ENCODE peak calls at places on chromosomes 11 and 22, in eight cellular contexts. U is MM.1S, T is HCT116, O is neural progenitor cell, N is OCI-LY7, A is SK-N-SH, S is GM23338, V is hepatocyte. R is an unnamed sample.

GRCh38 chr22:28955817-28956216 is 72.4 kb downstream of the ZNRF3 start:
- DNase-seq in T (no peak), A (no peak), U (peak; percentile 96), O (no peak), N (peak; percentile 65), V (no peak), S (no peak), R (no peak)

GRCh38 chr11:102757823-102758549 is 22.4 kb downstream of the MMP10 start:
- DNase-seq in N (no peak), O (no peak), S (no peak), T (no peak), U (no peak), A (no peak), V (no peak), R (peak; percentile 28)

GRCh38 chr11:65420506-65421203 is 1.9 kb upstream of the NEAT1 start:
- DNase-seq in A (peak; percentile 22), N (no peak), O (no peak), V (no peak), T (no peak), U (peak; percentile 47), S (no peak), R (no peak)

GRCh38 chr11:45076761-45077160 is 69.7 kb upstream of the PRDM11 start:
- DNase-seq in A (no peak), U (no peak), O (no peak), V (no peak), T (no peak), S (no peak), N (no peak), R (no peak)

GRCh38 chr22:23377767-23378166 is 197.5 kb downstream of the BCR start:
- DNase-seq in N (no peak), V (no peak), S (no peak), A (no peak), U (no peak), T (no peak), O (no peak), R (no peak)

GRCh38 chr11:132177106-132177505 is 806.7 kb downstream of the NTM start:
- DNase-seq in U (peak; percentile 51), N (peak; percentile 2), A (no peak), V (peak; percentile 62), S (peak; percentile 80), T (no peak), O (peak; percentile 67), R (peak; percentile 61)

GRCh38 chr22:44580176-44580575 is 82.1 kb upstream of the RTL6 start:
- DNase-seq in U (no peak), S (no peak), A (no peak), T (no peak), V (no peak), N (no peak), O (no peak), R (no peak)

GRCh38 chr11:121282376-121282775 is 10.2 kb upstream of the SC5D start:
- DNase-seq in N (no peak), O (no peak), T (no peak), U (no peak), S (no peak), V (no peak), A (no peak), R (peak; percentile 63)

GRCh38 chr11:86952933-86953637 is 2.1 kb downstream of the FZD4 start:
- DNase-seq in A (no peak), S (peak; percentile 28), T (no peak), U (no peak), N (no peak), V (no peak), O (no peak), R (no peak)

GRCh38 chr11:4184163-4184916 is 89.7 kb downstream of the RRM1 start:
- DNase-seq in N (no peak), T (no peak), S (no peak), O (no peak), U (no peak), A (no peak), V (no peak), R (no peak)

GRCh38 chr11:134544095-134544815 is 132.2 kb upstream of the B3GAT1 start:
- DNase-seq in S (no peak), O (no peak), N (no peak), V (no peak), T (no peak), U (no peak), A (no peak), R (no peak)

GRCh38 chr11:11916981-11917399 is 75.2 kb downstream of the USP47 start:
- DNase-seq in S (peak; percentile 19), U (no peak), O (peak; percentile 4), T (no peak), N (no peak), V (peak; percentile 11), A (no peak), R (peak; percentile 55)

GRCh38 chr11:1202776-1203504 is 19.9 kb upstream of the MUC5B start:
- DNase-seq in N (peak; percentile 55), S (peak; percentile 88), V (peak; percentile 79), U (peak; percentile 49), O (peak; percentile 83), T (peak; percentile 23), A (peak; percentile 96), R (peak; percentile 76)

GRCh38 chr11:1200611-1201191 is 22.2 kb upstream of the MUC5B start:
- DNase-seq in A (no peak), N (no peak), S (no peak), V (no peak), T (no peak), O (no peak), U (no peak), R (peak; percentile 12)

GRCh38 chr11:1203505-1204271 is 19.2 kb upstream of the MUC5B start:
- DNase-seq in T (peak; percentile 10), N (no peak), O (no peak), S (no peak), U (no peak), V (no peak), A (peak; percentile 37), R (peak; percentile 69)

GRCh38 chr11:1201395-1202153 is 21.3 kb upstream of the MUC5B start:
- DNase-seq in U (no peak), A (no peak), N (no peak), S (no peak), T (no peak), O (no peak), V (no peak), R (no peak)

GRCh38 chr11:1202154-1202775 is 20.6 kb upstream of the MUC5B start:
- DNase-seq in U (no peak), A (peak; percentile 60), V (no peak), T (no peak), N (peak; percentile 13), O (no peak), S (no peak), R (no peak)
- TF ChIP-seq EZH2phosphoT487 in U (no peak), A (no peak), V (no peak), T (no peak), N (no peak), O (no peak), S (no peak), R (no peak)

GRCh38 chr11:128905345-128906184 is 14.4 kb downstream of the KCNJ5 start:
- DNase-seq in N (no peak), U (peak; percentile 49), T (peak; percentile 46), V (peak; percentile 65), A (peak; percentile 86), S (peak; percentile 84), O (peak; percentile 72), R (peak; percentile 77)
- TF ChIP-seq CTCF in N (peak; percentile 43), U (peak; percentile 52), T (peak; percentile 70), V (peak; percentile 54), A (peak; percentile 54), S (peak; percentile 64), O (peak; percentile 62), R (peak; percentile 76)

DNA sequence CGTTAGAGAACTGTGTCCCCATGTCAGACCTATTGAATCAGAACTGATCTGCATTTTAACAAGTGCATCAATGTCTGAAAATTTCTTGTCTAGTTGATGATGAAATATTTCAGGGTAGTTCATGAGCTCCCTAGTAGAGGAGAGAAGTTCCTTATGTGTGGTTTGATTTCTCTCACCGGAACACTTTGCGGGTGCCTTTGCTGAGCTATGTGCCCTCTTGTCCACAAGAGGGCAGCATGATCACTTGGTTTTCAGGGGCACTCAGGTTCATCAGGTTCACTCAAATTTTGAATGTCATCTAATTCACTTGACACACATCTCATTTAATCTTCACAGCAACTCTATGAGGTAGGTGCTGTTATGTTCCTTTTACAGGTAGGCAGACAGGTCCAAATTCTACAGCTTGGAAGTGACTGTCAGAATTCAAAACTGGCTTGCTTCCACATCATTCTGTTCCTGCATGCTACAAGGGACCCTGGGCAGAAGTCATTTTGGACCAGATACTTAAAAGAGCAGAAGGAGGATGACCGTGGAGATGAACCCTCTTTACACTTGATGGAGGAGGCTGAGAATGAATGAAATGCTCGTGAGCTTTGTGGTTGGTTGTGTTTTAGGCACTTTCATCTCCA is 55.6 kb downstream of the P4HA3 start:
- DNase-seq in U (peak; percentile 59), S (peak; percentile 71), O (peak; percentile 66), T (peak; percentile 29), A (peak; percentile 73), N (peak; percentile 65), V (peak; percentile 77), R (peak; percentile 87)
- TF ChIP-seq EZH2phosphoT487 in U (no peak), S (no peak), O (no peak), T (no peak), A (no peak), N (no peak), V (no peak), R (no peak)

DNA sequence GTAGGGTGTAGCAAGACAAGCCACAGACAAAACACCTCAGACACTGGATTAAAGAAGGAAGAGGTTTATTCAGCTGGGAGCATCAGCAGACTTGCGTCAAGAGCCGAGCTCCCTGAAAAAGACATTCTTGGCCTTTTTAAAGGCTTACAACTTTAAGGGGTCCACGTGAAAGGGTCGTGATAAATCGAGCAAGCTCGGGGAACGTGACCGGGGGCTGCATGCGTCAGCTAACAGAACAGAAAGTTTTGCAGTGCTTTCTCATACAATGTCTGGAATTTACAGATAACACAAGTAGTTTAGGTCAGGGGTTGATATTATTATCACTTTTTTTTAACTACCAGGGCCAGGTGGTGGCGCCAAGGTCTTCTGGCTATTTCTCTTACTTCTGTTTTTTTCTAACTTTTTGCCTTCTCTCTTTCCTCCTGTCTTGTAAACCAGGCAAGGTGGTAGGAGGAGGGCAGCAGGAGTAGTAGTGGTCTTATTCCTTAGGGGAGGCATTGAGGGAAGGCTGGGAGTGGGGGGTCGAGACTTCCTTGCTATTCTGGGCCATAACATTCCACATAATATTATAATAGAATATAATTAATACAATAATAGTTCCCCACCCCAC is 631 bp upstream of the ALDH3B1 start:
- DNase-seq in T (no peak), N (peak; percentile 68), V (no peak), O (no peak), A (no peak), U (peak; percentile 60), S (peak; percentile 35), R (peak; percentile 67)
- TF ChIP-seq CTCF in T (no peak), N (peak; percentile 76), V (peak; percentile 35), O (no peak), A (peak; percentile 61), U (peak; percentile 39), S (peak; percentile 54), R (peak; percentile 65)

DNA sequence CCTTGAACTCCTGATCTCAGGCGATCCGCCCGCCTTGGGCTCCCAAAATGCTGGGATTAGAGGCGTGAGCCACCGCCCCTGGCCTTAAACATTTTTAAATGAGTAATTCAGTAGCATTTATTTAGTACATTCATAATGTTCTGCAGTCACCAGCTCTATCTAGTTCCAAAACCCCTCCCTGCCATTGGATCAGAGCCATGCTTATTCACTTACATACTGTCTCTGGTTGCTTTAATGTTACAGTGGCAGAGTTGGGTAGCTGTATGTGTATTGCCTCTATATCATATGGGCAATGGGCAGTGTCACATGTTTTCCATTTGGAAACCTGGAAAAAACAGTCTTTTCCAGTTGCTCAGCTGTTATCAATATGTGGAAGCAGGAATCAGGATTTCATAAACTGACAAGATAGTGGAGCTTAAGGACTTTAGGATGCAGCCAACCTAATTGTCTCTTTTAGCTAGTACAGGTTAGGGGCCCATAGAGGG is 10.5 kb downstream of the COA4 start:
- DNase-seq in S (no peak), N (no peak), V (no peak), U (no peak), T (no peak), O (no peak), A (peak; percentile 62), R (peak; percentile 56)
- TF ChIP-seq EZH2phosphoT487 in S (no peak), N (no peak), V (no peak), U (no peak), T (no peak), O (no peak), A (no peak), R (no peak)

R was measured in PC-3.